ENCODE peak calls at places on chromosome 10, in five cellular contexts. S is A673, Q is coronary artery, V is brain microvascular endothelial cell, P is hepatocyte. X is an unnamed sample.

GRCh38 chr10:44752451-44753441 is 158.4 kb upstream of the TMEM72 start:
- DNase-seq in P (no peak), Q (no peak), V (peak), S (no peak), X (no peak)

GRCh38 chr10:97549587-97550322 is 22.8 kb upstream of the ANKRD2 start:
- DNase-seq in Q (no peak), V (no peak), S (no peak), P (peak), X (no peak)

GRCh38 chr10:6072215-6072941 is 10.2 kb upstream of the IL2RA start:
- DNase-seq in S (no peak), Q (peak), V (no peak), P (no peak), X (no peak)

GRCh38 chr10:97726636-97727178 is 10.2 kb upstream of the ZFYVE27 start:
- DNase-seq in P (peak), S (no peak), V (peak), Q (no peak), X (peak)

GRCh38 chr10:86349474-86349873 is 17.1 kb downstream of the GRID1 start:
- DNase-seq in Q (no peak), P (no peak), S (peak), V (no peak), X (no peak)

GRCh38 chr10:25815236-25815635 is 118.8 kb upstream of the MYO3A start:
- DNase-seq in S (no peak), P (no peak), V (no peak), Q (no peak), X (no peak)

GRCh38 chr10:7795605-7796004 is 7.6 kb downstream of the ATP5F1C start:
- DNase-seq in Q (no peak), P (peak), S (no peak), V (peak), X (no peak)

GRCh38 chr10:89080660-89081059 is 90.1 kb downstream of the FAS start:
- DNase-seq in Q (no peak), S (no peak), P (no peak), V (no peak), X (no peak)

GRCh38 chr10:26571655-26572054 is 125.8 kb upstream of the PDSS1 start:
- DNase-seq in P (peak), V (no peak), S (no peak), Q (no peak), X (no peak)

GRCh38 chr10:119190353-119190752 is 11.7 kb upstream of the PRDX3 start:
- DNase-seq in V (peak), Q (no peak), S (no peak), P (peak), X (no peak)

GRCh38 chr10:121667948-121668335 is 69.7 kb upstream of the FGFR2 start:
- DNase-seq in V (no peak), P (no peak), Q (no peak), S (no peak), X (no peak)

GRCh38 chr10:3635697-3636096 is 149.3 kb downstream of the KLF6 start:
- DNase-seq in V (no peak), Q (no peak), S (no peak), P (peak), X (peak)

GRCh38 chr10:93065675-93066543 is 5.3 kb downstream of the CYP26C1 start:
- DNase-seq in P (no peak), S (no peak), V (no peak), Q (no peak), X (no peak)

GRCh38 chr10:22837351-22837750 is 90.5 kb upstream of the ARMC3 start:
- DNase-seq in V (no peak), S (no peak), Q (no peak), P (no peak), X (no peak)

GRCh38 chr10:97771055-97771811 is 566 bp downstream of the SFRP5 start:
- DNase-seq in Q (no peak), S (peak), P (peak), V (peak), X (no peak)

GRCh38 chr10:46787321-46787615 is 124.0 kb upstream of the PTPN20 start:
- DNase-seq in Q (no peak), V (peak), S (peak), P (peak), X (no peak)

GRCh38 chr10:4213441-4213840 is 428.4 kb upstream of the KLF6 start:
- DNase-seq in S (no peak), Q (no peak), V (no peak), P (no peak), X (no peak)

GRCh38 chr10:35637456-35637855 is 4.6 kb downstream of the FZD8 start:
- DNase-seq in V (no peak), S (peak), Q (no peak), P (no peak), X (no peak)

GRCh38 chr10:34045571-34046190 is 711.2 kb upstream of the NRP1 start:
- DNase-seq in V (peak), S (no peak), Q (no peak), P (no peak), X (no peak)

GRCh38 chr10:43257210-43258031 is 9.4 kb downstream of the RASGEF1A start:
- DNase-seq in S (no peak), Q (peak), V (no peak), P (peak), X (no peak)

GRCh38 chr10:51832652-51833383 is 133.4 kb upstream of the CSTF2T start:
- DNase-seq in S (peak), P (no peak), Q (no peak), V (peak), X (no peak)

DNA sequence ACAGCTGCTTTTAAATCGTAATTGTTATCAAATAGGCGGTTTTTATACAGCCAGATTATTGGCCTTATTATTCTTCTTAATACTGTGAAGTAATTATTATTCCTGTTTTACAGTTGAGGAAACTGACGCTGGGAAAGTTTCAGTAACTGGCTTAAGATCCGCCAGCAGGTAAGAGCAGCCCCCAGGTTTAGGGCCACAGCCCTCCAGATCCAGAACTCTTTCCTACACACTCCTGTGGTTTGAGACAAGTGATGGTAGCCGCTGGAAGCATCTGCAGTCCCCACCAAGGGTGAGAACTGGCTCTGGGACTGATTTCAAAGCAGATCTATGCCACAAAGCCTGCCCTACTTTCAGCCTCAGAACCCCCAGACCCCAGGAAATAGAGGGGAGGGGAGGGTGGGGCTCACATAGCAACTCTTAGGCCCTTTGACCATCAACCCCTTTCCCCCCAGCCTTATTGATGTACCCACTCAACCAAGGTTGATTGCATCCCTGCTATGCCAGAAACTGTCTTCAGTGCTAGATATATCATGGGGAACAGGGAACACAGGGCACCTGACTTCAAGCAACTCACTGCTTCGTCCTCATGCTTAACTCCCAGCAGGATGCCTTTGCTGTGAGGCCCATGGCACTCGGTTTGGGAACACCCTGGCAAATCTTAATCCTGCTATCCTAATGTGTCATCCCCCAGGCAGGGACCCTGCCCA is 2.9 kb upstream of the UNC5B start:
- DNase-seq in S (no peak), V (no peak), P (no peak), Q (peak), X (no peak)
- TF ChIP-seq CTCF in S (no peak), V (no peak), P (no peak), Q (no peak), X (no peak)

GRCh38 chr10:133205146-133205545 is 24.9 kb upstream of the UTF1 start:
- DNase-seq in S (no peak), V (no peak), Q (no peak), P (no peak), X (no peak)

GRCh38 chr10:133207627-133208026 is 22.4 kb upstream of the UTF1 start:
- DNase-seq in V (no peak), S (no peak), Q (no peak), P (no peak), X (no peak)

GRCh38 chr10:133208466-133208865 is 21.6 kb upstream of the UTF1 start:
- DNase-seq in V (no peak), S (no peak), Q (no peak), P (no peak), X (no peak)

GRCh38 chr10:133207041-133207600 is 22.9 kb upstream of the UTF1 start:
- DNase-seq in V (no peak), P (no peak), Q (no peak), S (no peak), X (no peak)

DNA sequence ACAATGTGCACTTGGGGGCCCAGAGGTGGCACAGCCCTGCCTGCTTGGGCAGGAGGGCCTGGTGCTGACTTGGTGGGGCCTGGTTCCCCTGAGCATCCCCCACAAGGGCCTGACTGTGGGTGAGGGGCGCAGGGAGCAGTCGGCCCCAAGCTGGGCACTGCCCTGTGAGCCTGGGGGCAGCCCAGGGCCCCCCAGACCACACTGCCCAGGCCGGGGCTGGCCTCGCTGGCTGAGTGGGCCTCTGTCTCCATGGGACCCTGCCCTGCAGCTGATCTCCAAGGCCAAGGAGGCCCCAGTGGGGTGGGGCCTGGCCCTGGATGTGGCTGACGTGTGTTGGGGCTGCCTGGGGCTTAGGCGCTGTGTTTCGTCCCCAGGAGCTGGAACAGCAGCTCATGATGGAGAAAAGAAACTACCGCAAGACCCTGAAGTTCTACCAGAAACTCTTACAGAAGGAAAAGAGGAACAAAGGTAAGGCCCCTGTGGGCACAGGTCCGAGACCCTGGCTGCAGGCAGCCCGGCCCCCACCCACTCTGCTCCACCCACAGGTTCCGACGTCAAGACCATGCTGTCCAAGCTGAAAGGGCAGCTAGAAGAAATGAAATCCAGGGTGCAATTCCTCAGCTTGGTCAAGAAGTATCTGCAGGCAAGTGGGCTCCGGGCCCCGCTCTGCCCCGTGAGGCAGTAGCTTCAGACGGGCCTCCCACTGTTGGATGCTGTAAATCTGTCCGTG is 23.5 kb upstream of the UTF1 start:
- DNase-seq in S (no peak), V (no peak), Q (no peak), P (no peak), X (no peak)
- H3K27ac ChIP-seq in S (no peak), V (no peak), Q (no peak), P (no peak), X (no peak)

DNA sequence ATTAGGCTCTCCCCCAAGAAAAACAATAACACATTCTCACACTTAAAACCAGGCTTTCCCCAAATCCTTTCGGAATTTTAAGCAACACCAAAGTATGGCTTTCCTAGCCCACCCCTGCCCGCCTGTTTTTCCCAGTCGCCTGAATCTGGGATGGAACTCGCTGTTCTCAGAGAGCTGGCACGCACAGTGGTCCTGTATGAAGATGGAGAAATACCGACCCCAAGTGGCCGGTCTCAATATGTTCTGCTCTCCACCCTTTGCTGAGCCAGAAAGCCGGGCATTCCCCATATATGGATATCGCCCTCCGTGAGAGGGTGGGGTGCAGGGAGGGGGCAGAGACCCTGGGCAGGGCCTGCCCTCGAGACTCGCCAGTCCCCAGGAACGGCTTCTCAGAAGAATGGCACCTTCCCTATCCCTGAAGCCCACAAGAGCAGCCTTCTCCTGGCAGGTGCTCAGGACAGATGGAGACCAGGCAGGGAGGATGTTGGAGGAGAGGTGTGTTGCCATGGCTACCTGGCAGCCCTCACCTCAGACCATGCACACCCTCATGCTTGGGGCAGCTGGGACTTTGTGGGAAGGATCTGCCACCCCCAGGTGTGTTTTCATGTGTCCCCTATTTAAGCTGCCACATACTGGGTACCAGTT is 3.4 kb downstream of the TACR2 start:
- DNase-seq in S (peak), Q (no peak), P (peak), V (peak), X (peak)
- TF ChIP-seq CTCF in S (peak), Q (peak), P (peak), V (peak), X (peak)

GRCh38 chr10:129544205-129545202 is 77.5 kb downstream of the MGMT start:
- DNase-seq in Q (no peak), S (no peak), V (no peak), P (no peak), X (no peak)
- H3K27ac ChIP-seq in Q (no peak), S (no peak), V (no peak), P (peak), X (no peak)

GRCh38 chr10:60335708-60336107 is 54.0 kb downstream of the ANK3 start:
- DNase-seq in P (no peak), S (no peak), V (no peak), Q (no peak), X (no peak)
- TF ChIP-seq CTCF in P (no peak), S (peak), V (peak), Q (no peak), X (no peak)

GRCh38 chr10:63673246-63673645 is 152.0 kb downstream of the REEP3 start:
- DNase-seq in Q (no peak), P (no peak), V (no peak), S (no peak), X (no peak)
- H3K27ac ChIP-seq in Q (no peak), P (no peak), V (no peak), S (no peak), X (no peak)

GRCh38 chr10:101013365-101013825 is 13.8 kb downstream of the LZTS2 start:
- DNase-seq in Q (no peak), P (no peak), V (no peak), S (no peak), X (no peak)

GRCh38 chr10:101014230-101014884 is 14.7 kb downstream of the LZTS2 start:
- DNase-seq in S (peak), Q (no peak), V (peak), P (peak), X (peak)

GRCh38 chr10:101010329-101010728 is 10.7 kb downstream of the LZTS2 start:
- DNase-seq in P (no peak), S (no peak), V (no peak), Q (no peak), X (no peak)

GRCh38 chr10:101012525-101013364 is 13.1 kb downstream of the LZTS2 start:
- DNase-seq in Q (peak), V (peak), S (peak), P (peak), X (peak)

GRCh38 chr10:101011517-101012423 is 12.2 kb downstream of the LZTS2 start:
- DNase-seq in Q (no peak), S (no peak), P (peak), V (no peak), X (no peak)
- TF ChIP-seq CTCF in Q (no peak), S (peak), P (peak), V (peak), X (no peak)

GRCh38 chr10:96279219-96279641 is 7.9 kb upstream of the BLNK start:
- DNase-seq in S (no peak), V (no peak), Q (no peak), P (no peak), X (no peak)

GRCh38 chr10:96275685-96276418 is 4.5 kb upstream of the BLNK start:
- DNase-seq in P (no peak), V (no peak), Q (no peak), S (no peak), X (peak)

GRCh38 chr10:96272986-96273280 is 1.6 kb upstream of the BLNK start:
- DNase-seq in S (no peak), V (no peak), Q (no peak), P (no peak), X (no peak)

GRCh38 chr10:96276831-96277230 is 5.5 kb upstream of the BLNK start:
- DNase-seq in Q (no peak), P (no peak), S (no peak), V (no peak), X (no peak)

DNA sequence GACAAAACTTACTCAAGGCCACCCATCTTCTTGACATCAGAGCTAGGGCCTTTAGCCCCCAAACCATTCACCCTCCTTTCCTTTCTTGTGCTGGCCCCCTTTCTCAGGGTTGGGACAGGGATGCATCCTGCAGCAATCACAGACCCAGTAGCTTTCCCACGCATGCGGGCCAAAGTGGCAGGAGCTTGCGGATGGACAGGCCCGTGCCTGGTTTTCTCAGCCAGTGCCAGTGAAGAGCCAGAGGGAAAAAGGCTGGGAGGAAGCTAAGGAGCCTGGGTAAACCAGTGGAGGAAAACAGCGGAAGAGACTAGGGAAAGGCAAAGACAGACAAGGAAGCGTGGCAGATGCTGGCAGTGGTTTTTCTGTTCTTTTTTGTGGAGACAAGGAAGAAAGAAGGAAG is 5.1 kb upstream of the BLNK start:
- DNase-seq in P (no peak), V (no peak), Q (no peak), S (no peak), X (no peak)
- H3K27ac ChIP-seq in P (no peak), V (no peak), Q (no peak), S (no peak), X (peak)

DNA sequence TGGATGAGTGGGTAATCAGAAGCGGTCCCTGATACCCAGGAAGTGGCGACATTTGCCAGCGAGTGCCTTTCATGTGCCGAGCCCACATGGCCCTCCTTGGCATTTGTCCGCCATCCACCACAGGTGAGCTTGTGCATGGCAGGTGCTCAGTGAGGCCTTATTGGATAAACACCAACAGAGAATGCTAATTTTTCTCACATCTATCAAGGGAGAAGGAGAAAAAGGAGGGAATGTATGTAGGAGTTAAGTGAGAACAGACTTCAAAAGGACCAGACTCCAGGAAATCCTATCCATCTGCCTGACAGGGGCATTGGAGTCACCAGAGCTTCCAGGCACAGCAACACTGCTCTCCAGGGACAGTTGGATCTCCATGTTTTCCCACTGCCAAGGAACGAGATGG is 143.5 kb upstream of the ZMIZ1 start:
- DNase-seq in Q (no peak), P (no peak), V (no peak), S (no peak), X (no peak)
- TF ChIP-seq CTCF in Q (no peak), P (no peak), V (no peak), S (no peak), X (no peak)

GRCh38 chr10:83606275-83606674 is 533.0 kb upstream of the GHITM start:
- DNase-seq in S (no peak), P (no peak), Q (no peak), V (no peak), X (no peak)
- H3K27ac ChIP-seq in S (no peak), P (no peak), Q (no peak), V (no peak), X (no peak)

X was measured in transverse colon.